ENCODE peak calls at places on chromosomes 2 and 18, in six cellular contexts. Y, U, I, G, E and O are unnamed samples.

GRCh38 chr18:50749945-50750344 is 69.9 kb downstream of the MRO start:
- DNase-seq in U (no peak), Y (no peak), E (no peak), I (no peak), G (no peak), O (no peak)

GRCh38 chr2:21155365-21156136 is 31.8 kb downstream of the TDRD15 start:
- DNase-seq in I (no peak), G (no peak), U (no peak), Y (no peak), E (no peak), O (no peak)

GRCh38 chr2:134722728-134723127 is 3.9 kb upstream of the TMEM163 start:
- DNase-seq in G (no peak), Y (no peak), E (no peak), I (no peak), U (no peak), O (no peak)

GRCh38 chr2:169928463-169928864 is 101.2 kb downstream of the UBR3 start:
- DNase-seq in U (no peak), I (no peak), G (no peak), E (no peak), Y (no peak), O (no peak)

GRCh38 chr2:147356157-147356556 is 488.7 kb upstream of the ACVR2A start:
- DNase-seq in I (no peak), Y (no peak), G (no peak), U (no peak), E (no peak), O (no peak)

GRCh38 chr2:73174941-73175662 is 27.3 kb upstream of the NOTO start:
- DNase-seq in E (no peak), I (no peak), U (no peak), G (no peak), Y (no peak), O (no peak)

GRCh38 chr2:51301376-51301775 is 269.4 kb upstream of the NRXN1 start:
- DNase-seq in E (no peak), I (no peak), Y (no peak), G (no peak), U (no peak), O (no peak)

GRCh38 chr2:147818741-147819140 is 26.1 kb upstream of the ACVR2A start:
- DNase-seq in Y (no peak), E (no peak), G (no peak), U (no peak), I (no peak), O (no peak)

GRCh38 chr2:221780281-221780688 is 208.2 kb upstream of the EPHA4 start:
- DNase-seq in E (no peak), I (no peak), G (no peak), U (no peak), Y (no peak), O (no peak)

GRCh38 chr18:32195881-32196815 is 6.3 kb downstream of the MEP1B start:
- DNase-seq in I (no peak), E (no peak), Y (no peak), G (peak; percentile 42), U (no peak), O (no peak)

GRCh38 chr2:150520887-150521664 is 33.6 kb upstream of the RND3 start:
- DNase-seq in Y (no peak), E (no peak), G (no peak), U (no peak), I (no peak), O (no peak)

GRCh38 chr2:105005601-105006000 is 32.3 kb upstream of the MRPS9 start:
- DNase-seq in E (no peak), I (no peak), U (no peak), G (no peak), Y (peak; percentile 32), O (no peak)

GRCh38 chr2:144201126-144201525 is 318.8 kb downstream of the ZEB2 start:
- DNase-seq in I (no peak), E (no peak), U (no peak), G (no peak), Y (no peak), O (no peak)

GRCh38 chr18:58967643-58968291 is 103.1 kb downstream of the ZNF532 start:
- DNase-seq in U (no peak), E (no peak), G (no peak), Y (no peak), I (no peak), O (no peak)

GRCh38 chr18:67354692-67355091 is 161.8 kb downstream of the DSEL start:
- DNase-seq in U (no peak), G (no peak), E (no peak), I (no peak), Y (no peak), O (no peak)

GRCh38 chr2:133821107-133821760 is 253.0 kb upstream of the NCKAP5 start:
- DNase-seq in Y (no peak), I (no peak), E (no peak), G (no peak), U (no peak), O (no peak)

GRCh38 chr2:70566906-70567305 is 13.3 kb upstream of the TGFA start:
- DNase-seq in E (no peak), G (no peak), Y (no peak), U (no peak), I (no peak), O (no peak)

GRCh38 chr2:46887028-46887885 is 28.3 kb downstream of the MCFD2 start:
- DNase-seq in G (no peak), E (no peak), I (no peak), Y (no peak), U (no peak), O (no peak)

GRCh38 chr2:240836781-240837467 is 16.9 kb upstream of the KIF1A start:
- DNase-seq in I (no peak), Y (no peak), G (no peak), E (no peak), U (no peak), O (no peak)

GRCh38 chr2:64743739-64744330 is 90.1 kb upstream of the SERTAD2 start:
- DNase-seq in I (no peak), U (no peak), Y (no peak), G (no peak), E (no peak), O (no peak)

GRCh38 chr2:109381327-109381820 is 232.4 kb downstream of the SEPTIN10 start:
- DNase-seq in I (no peak), U (no peak), E (no peak), G (peak; percentile 17), Y (no peak), O (peak; percentile 52)

GRCh38 chr18:79392226-79392625 is 3.5 kb upstream of the NFATC1 start:
- DNase-seq in Y (no peak), G (peak; percentile 18), I (no peak), U (no peak), E (no peak), O (no peak)
- TF ChIP-seq CTCF in Y (no peak), G (no peak), I (no peak), U (no peak), E (no peak), O (no peak)

GRCh38 chr18:60411715-60412114 is 39.1 kb upstream of the MC4R start:
- DNase-seq in E (no peak), G (no peak), U (no peak), I (no peak), Y (no peak), O (no peak)
- TF ChIP-seq CTCF in E (peak; percentile 18), G (no peak), U (no peak), I (no peak), Y (no peak), O (no peak)

GRCh38 chr18:78021196-78021595 is 771.5 kb downstream of the GALR1 start:
- DNase-seq in Y (no peak), U (no peak), I (no peak), G (no peak), E (no peak), O (no peak)
- TF ChIP-seq CTCF in Y (no peak), U (no peak), I (peak; percentile 42), G (no peak), E (peak; percentile 30), O (no peak)

GRCh38 chr2:27378096-27378808 is 2.3 kb downstream of the ZNF513 start:
- DNase-seq in G (peak; percentile 57), E (peak; percentile 46), I (no peak), U (peak; percentile 60), Y (no peak), O (peak; percentile 65)
- TF ChIP-seq CTCF in G (peak; percentile 23), E (no peak), I (no peak), U (no peak), Y (no peak), O (peak; percentile 35)

GRCh38 chr2:54570925-54571694 is 115.0 kb downstream of the SPTBN1 start:
- DNase-seq in I (no peak), E (no peak), U (no peak), Y (peak; percentile 62), G (peak; percentile 84), O (peak; percentile 58)

GRCh38 chr2:54568876-54569298 is 112.8 kb downstream of the SPTBN1 start:
- DNase-seq in E (no peak), U (peak; percentile 45), I (no peak), G (no peak), Y (no peak), O (no peak)

GRCh38 chr2:54570321-54570881 is 114.3 kb downstream of the SPTBN1 start:
- DNase-seq in I (no peak), U (no peak), Y (no peak), E (no peak), G (no peak), O (no peak)

GRCh38 chr2:54572262-54572635 is 116.1 kb downstream of the SPTBN1 start:
- DNase-seq in I (no peak), U (no peak), G (no peak), Y (no peak), E (no peak), O (no peak)

DNA sequence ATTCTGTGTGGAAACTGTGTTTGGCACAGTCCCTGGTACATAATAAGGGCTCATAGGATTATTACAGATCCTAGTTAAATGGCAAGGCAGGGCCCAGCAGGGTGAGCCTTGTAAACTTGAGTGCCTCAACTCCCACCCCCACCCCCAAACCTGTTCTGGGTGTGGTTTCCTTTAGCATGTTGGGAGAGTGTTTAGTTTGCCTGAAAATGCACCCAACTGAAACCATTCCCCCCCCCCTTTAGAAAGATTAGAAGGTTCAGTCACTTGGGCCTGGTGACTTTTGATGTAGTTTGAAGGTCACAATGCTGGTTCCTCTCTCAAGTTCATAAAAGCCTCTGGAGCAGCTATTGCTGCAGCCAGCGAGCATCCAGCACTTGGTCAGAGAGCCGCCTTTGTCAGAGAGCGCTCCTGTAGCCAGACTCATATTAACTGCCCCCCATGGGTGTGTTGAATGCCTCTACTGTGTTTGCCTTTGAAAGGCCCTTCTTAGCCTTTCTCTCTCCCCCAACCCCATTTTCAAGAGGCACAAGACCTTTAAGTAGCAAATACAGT is 113.7 kb downstream of the SPTBN1 start:
- DNase-seq in G (no peak), I (peak; percentile 17), Y (no peak), U (no peak), E (no peak), O (peak; percentile 62)
- TF ChIP-seq CTCF in G (no peak), I (no peak), Y (no peak), U (no peak), E (no peak), O (no peak)